ENCODE peak calls at places on chromosomes 7 and 10, in nine cellular contexts. V, Q, Y, J, B, X, S, L and W are unnamed samples. For H3K4me1, the result is how much of the 10 kb centered on the place peaks cover.

GRCh38 chr7:122896509-122896908 is 10.2 kb upstream of the CADPS2 start:
- DNase-seq in V (no peak), Y (no peak), B (no peak), Q (no peak), L (no peak), J (no peak), S (no peak), X (no peak), W (no peak)

GRCh38 chr7:66741-67140 is 125.6 kb upstream of the FAM20C start:
- DNase-seq in L (no peak), B (no peak), V (no peak), Y (no peak), Q (no peak), S (peak), J (no peak), X (no peak), W (no peak)

GRCh38 chr10:89783406-89783805 is 82.0 kb downstream of the KIF20B start:
- DNase-seq in Q (no peak), Y (no peak), V (no peak), L (no peak), S (no peak), X (no peak), J (no peak), B (peak), W (no peak)

GRCh38 chr10:6878067-6878412 is 298.0 kb upstream of the PRKCQ start:
- DNase-seq in B (peak), J (no peak), Q (peak), X (no peak), L (no peak), S (no peak), Y (no peak), V (no peak), W (no peak)

GRCh38 chr10:106189254-106189653 is 975.3 kb downstream of the SORCS1 start:
- DNase-seq in X (no peak), Y (peak), S (no peak), Q (no peak), J (no peak), L (no peak), B (peak), V (no peak), W (no peak)

GRCh38 chr10:104589431-104589830 is 51.7 kb upstream of the SORCS3 start:
- DNase-seq in Q (no peak), X (no peak), J (no peak), B (no peak), V (no peak), S (no peak), L (no peak), Y (peak), W (no peak)

GRCh38 chr7:127930341-127931328 is 100.6 kb downstream of the LRRC4 start:
- DNase-seq in L (no peak), B (no peak), J (no peak), V (no peak), S (no peak), Q (no peak), Y (no peak), X (no peak), W (no peak)

GRCh38 chr10:70578371-70578947 is 24.1 kb downstream of the PRF1 start:
- DNase-seq in Y (peak), L (no peak), X (no peak), Q (peak), S (peak), V (no peak), B (peak), J (peak), W (no peak)

GRCh38 chr7:128347573-128348147 is 4.0 kb upstream of the RBM28 start:
- DNase-seq in L (peak), X (no peak), J (peak), S (no peak), Y (peak), B (peak), V (no peak), Q (peak), W (peak)

GRCh38 chr10:100174699-100175677 is 10.8 kb downstream of the ERLIN1 start:
- DNase-seq in S (no peak), X (no peak), Q (no peak), B (no peak), Y (no peak), V (no peak), L (no peak), J (no peak), W (no peak)

DNA sequence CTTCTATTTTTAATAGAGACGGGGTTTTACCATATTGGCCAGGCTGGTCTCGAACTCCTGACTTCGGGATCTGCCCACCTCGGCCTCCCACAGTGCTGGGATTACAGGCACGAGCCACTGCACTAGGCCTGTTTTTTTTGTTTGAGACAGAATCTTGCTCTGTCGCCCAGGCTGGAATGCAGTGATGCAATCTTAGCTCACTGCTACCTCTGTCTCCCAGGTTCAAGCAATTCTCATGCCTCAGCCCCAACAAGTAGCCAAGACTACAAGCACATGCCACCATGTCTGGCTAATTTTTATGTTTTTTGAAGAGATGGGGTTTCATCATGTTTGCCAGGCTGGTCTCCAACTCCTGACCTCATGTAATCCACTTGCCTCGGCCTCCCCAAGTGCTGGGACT is 73.7 kb downstream of the TYW1B start:
- DNase-seq in B (no peak), Q (no peak), X (no peak), L (no peak), S (no peak), V (no peak), Y (no peak), J (no peak), W (no peak)
- H3K27ac ChIP-seq in B (no peak), Q (no peak), X (no peak), L (no peak), S (no peak), V (no peak), Y (no peak), J (no peak), W (no peak)

GRCh38 chr10:93991101-93991500 is 2.6 kb upstream of the PLCE1 start:
- DNase-seq in Q (no peak), V (no peak), S (no peak), X (no peak), Y (no peak), B (peak), L (no peak), J (no peak), W (no peak)
- H3K4me1 ChIP-seq in Q (under half), V (under half), S (under half), X (half or more), Y (under half), B (under half), L (under half), J (under half), W (under half)

GRCh38 chr7:158404031-158404761 is 183.4 kb downstream of the PTPRN2 start:
- DNase-seq in Q (no peak), X (no peak), B (no peak), L (no peak), S (no peak), Y (no peak), J (no peak), V (no peak), W (no peak)

GRCh38 chr7:158401295-158401694 is 186.3 kb downstream of the PTPRN2 start:
- DNase-seq in X (no peak), B (no peak), Q (no peak), J (no peak), L (no peak), S (no peak), Y (no peak), V (no peak), W (no peak)

GRCh38 chr7:158401826-158402225 is 185.8 kb downstream of the PTPRN2 start:
- DNase-seq in V (no peak), X (no peak), S (no peak), B (no peak), Y (no peak), J (no peak), L (no peak), Q (no peak), W (no peak)

GRCh38 chr7:158403013-158403821 is 184.4 kb downstream of the PTPRN2 start:
- DNase-seq in X (no peak), V (no peak), J (peak), Y (no peak), L (no peak), B (no peak), S (no peak), Q (no peak), W (no peak)

GRCh38 chr7:158402471-158402870 is 185.2 kb downstream of the PTPRN2 start:
- DNase-seq in Q (no peak), J (no peak), V (no peak), L (no peak), B (no peak), Y (no peak), X (no peak), S (no peak), W (no peak)
- H3K27ac ChIP-seq in Q (no peak), J (no peak), V (no peak), L (no peak), B (no peak), Y (no peak), X (no peak), S (no peak), W (no peak)

GRCh38 chr10:92242380-92242779 is 48.5 kb downstream of the CPEB3 start:
- DNase-seq in X (no peak), S (no peak), L (no peak), B (no peak), Y (no peak), J (no peak), Q (no peak), V (no peak), W (no peak)
- H3K4me1 ChIP-seq in X (half or more), S (under half), L (under half), B (under half), Y (under half), J (under half), Q (under half), V (under half), W (under half)

DNA sequence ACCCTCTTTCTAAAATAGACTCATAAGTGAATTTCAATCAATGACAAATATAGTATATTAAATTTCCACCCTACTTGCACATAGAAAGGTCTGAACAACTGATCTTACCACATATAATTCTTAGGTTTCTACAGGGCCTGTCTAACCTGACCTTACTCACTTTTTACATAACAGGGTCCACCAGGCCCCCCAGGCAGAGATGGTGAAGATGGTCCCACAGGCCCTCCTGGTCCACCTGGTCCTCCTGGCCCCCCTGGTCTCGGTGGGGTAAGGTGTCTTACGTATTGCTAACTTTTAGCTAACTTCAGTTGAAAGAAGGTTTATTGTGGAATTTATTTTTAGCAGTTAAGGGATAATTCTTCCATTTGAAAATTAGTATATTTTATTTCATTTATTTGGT is 5.3 kb downstream of the COL1A2 start:
- DNase-seq in J (no peak), V (no peak), Q (no peak), X (no peak), S (no peak), L (no peak), Y (no peak), B (no peak), W (no peak)
- H3K27ac ChIP-seq in J (no peak), V (peak), Q (no peak), X (peak), S (peak), L (peak), Y (no peak), B (peak), W (peak)

DNA sequence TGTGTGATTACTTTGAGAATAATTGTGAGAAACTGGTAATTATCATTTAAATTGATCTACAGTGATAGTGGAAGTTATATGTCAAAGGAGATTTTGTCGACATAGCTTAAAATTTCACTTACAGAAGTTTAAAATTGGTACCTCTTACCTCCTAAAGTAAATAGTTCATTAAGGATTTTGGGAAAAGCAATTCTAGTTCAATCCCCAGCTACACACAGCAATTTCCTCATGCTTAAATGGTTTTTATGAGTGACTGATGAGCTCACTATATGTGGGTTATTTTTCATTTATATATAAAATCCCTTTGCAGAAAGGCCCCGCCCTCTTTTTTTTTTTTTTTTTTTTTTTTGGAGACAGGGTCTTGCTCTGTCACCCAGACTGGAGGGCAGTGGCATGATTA is 12.7 kb downstream of the KMT2E start:
- DNase-seq in Y (no peak), J (no peak), L (no peak), V (no peak), S (no peak), B (no peak), Q (no peak), X (no peak), W (no peak)
- H3K4me1 ChIP-seq in Y (under half), J (half or more), L (under half), V (half or more), S (half or more), B (under half), Q (under half), X (half or more), W (under half)

DNA sequence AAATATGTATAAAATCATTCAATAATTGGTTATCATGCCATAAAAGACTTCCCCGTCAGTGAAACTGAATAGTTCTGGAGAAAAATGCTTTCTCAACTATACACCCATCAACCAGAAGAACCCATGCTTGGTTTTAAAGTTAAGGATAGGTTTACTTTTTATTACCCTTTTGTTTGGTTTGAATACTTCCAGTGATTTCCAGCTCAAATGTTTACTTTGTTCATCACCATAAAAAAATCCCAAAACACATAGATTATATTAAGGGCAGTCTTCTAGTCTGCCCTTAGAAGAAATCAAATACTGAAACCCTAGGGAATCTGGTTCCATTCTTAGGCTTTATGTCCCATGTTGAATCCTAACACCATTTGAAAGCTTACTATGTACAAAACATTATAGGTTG is 49.2 kb downstream of the PTTG1IP2 start:
- DNase-seq in J (no peak), S (no peak), V (no peak), X (no peak), Y (no peak), L (no peak), Q (no peak), B (no peak), W (no peak)
- H3K27ac ChIP-seq in J (no peak), S (no peak), V (no peak), X (no peak), Y (no peak), L (no peak), Q (no peak), B (no peak), W (no peak)

GRCh38 chr10:31422634-31423033 is 103.6 kb downstream of the ZEB1 start:
- DNase-seq in J (no peak), L (no peak), X (no peak), V (no peak), S (no peak), Q (no peak), B (no peak), Y (no peak), W (no peak)
- H3K4me1 ChIP-seq in J (under half), L (under half), X (under half), V (under half), S (half or more), Q (under half), B (under half), Y (under half), W (under half)

GRCh38 chr7:139650429-139651100 is 127.1 kb downstream of the CLEC2L start:
- DNase-seq in V (no peak), L (peak), J (no peak), S (no peak), B (no peak), Q (no peak), Y (peak), X (no peak), W (no peak)

GRCh38 chr7:139647812-139648616 is 124.5 kb downstream of the CLEC2L start:
- DNase-seq in V (no peak), S (no peak), X (no peak), Q (no peak), Y (no peak), L (no peak), J (no peak), B (peak), W (no peak)

GRCh38 chr7:139648617-139648932 is 125.1 kb downstream of the CLEC2L start:
- DNase-seq in Q (no peak), L (no peak), S (no peak), V (no peak), X (no peak), B (no peak), Y (no peak), J (no peak), W (no peak)

GRCh38 chr7:139647085-139647484 is 123.6 kb downstream of the CLEC2L start:
- DNase-seq in Y (no peak), L (no peak), Q (no peak), J (no peak), B (no peak), X (no peak), V (no peak), S (no peak), W (no peak)

DNA sequence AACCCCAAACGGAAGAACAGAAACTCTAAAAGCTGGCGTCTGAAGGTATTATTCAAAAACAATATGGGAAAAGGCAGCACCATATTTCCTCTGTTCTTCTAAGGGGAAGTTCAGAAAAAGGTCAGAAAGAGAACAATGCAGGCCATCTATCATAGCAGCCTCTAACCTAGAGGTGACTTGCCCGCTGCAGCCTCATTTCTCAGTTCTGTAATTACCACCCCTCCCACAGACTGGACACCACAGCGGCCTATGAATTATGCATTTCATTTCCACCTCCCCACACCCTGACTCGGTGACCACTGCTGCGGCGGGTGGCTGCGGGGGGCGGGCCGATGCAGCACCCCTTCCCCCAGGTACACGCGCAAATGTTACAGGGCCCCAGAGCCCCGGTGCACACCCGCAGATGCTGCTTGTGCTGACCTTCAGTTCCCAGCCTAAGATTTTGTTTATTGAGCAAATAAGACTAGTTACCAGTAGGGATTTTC is 125.5 kb downstream of the CLEC2L start:
- DNase-seq in V (no peak), L (no peak), Q (no peak), B (no peak), S (no peak), X (no peak), J (peak), Y (no peak), W (peak)
- H3K27ac ChIP-seq in V (peak), L (peak), Q (no peak), B (no peak), S (no peak), X (peak), J (peak), Y (no peak), W (peak)

GRCh38 chr10:47115322-47115721 is 184.7 kb upstream of the GDF10 start:
- DNase-seq in B (no peak), Q (no peak), L (no peak), Y (no peak), X (no peak), V (no peak), J (no peak), S (no peak), W (no peak)

GRCh38 chr10:47113907-47114500 is 186.0 kb upstream of the GDF10 start:
- DNase-seq in Y (no peak), B (no peak), J (no peak), X (no peak), Q (no peak), S (no peak), L (no peak), V (no peak), W (no peak)

GRCh38 chr10:47116445-47116844 is 183.6 kb upstream of the GDF10 start:
- DNase-seq in J (no peak), X (no peak), L (no peak), Q (no peak), S (no peak), V (no peak), B (peak), Y (no peak), W (no peak)

GRCh38 chr10:47112612-47113011 is 187.4 kb upstream of the GDF10 start:
- DNase-seq in Y (no peak), X (no peak), V (no peak), B (no peak), J (no peak), Q (no peak), S (no peak), L (no peak), W (no peak)

GRCh38 chr10:47114680-47115186 is 185.3 kb upstream of the GDF10 start:
- DNase-seq in Y (no peak), B (no peak), X (no peak), S (no peak), L (no peak), V (no peak), J (no peak), Q (no peak), W (no peak)
- H3K4me1 ChIP-seq in Y (under half), B (under half), X (under half), S (under half), L (under half), V (under half), J (under half), Q (under half), W (under half)